ENCODE peak calls at places on chromosomes 6 and 20, in ten cellular contexts. M is pancreas; T is colonic mucosa; I is fibroblast of pulmonary artery; S is activated T-helper 1 cell treated with anti-CD3 and anti-CD28 coated beads, Interleukin-2, amount 50 U/mL, for 16 hours; Z is fibroblast of lung; E is RPMI8226; A is endothelial cell; N is hippocampal formation; V is mesendoderm. K is an unnamed sample.

GRCh38 chr6:89298680-89299450 is 16.2 kb downstream of the GABRR2 start:
- DNase-seq in N (no peak), V (peak; percentile 12), I (peak; percentile 59), S (no peak), T (no peak), M (no peak), Z (peak; percentile 68), E (peak; percentile 74), A (no peak), K (no peak)

GRCh38 chr6:133947302-133947900 is 5.6 kb upstream of the TBPL1 start:
- DNase-seq in A (no peak), M (peak; percentile 73), Z (no peak), N (no peak), V (no peak), I (no peak), S (no peak), T (peak; percentile 75), E (no peak), K (peak; percentile 47)

GRCh38 chr20:58626076-58626475 is 25.0 kb upstream of the STX16 start:
- DNase-seq in T (no peak), M (no peak), I (no peak), S (no peak), N (no peak), A (no peak), E (no peak), Z (no peak), V (no peak), K (no peak)

GRCh38 chr6:114471450-114471849 is 128.6 kb upstream of the HS3ST5 start:
- DNase-seq in M (no peak), S (no peak), N (no peak), Z (no peak), A (no peak), I (no peak), T (no peak), E (no peak), V (peak; percentile 23), K (no peak)

GRCh38 chr20:2093200-2093781 is 8.3 kb upstream of the STK35 start:
- DNase-seq in A (peak; percentile 33), M (no peak), T (no peak), I (peak; percentile 17), E (peak; percentile 62), Z (no peak), V (peak; percentile 48), S (no peak), N (no peak), K (peak; percentile 38)

GRCh38 chr20:10060223-10060622 is 25.4 kb downstream of the ANKEF1 start:
- DNase-seq in I (no peak), T (no peak), V (no peak), S (no peak), A (no peak), Z (peak; percentile 6), N (no peak), E (peak; percentile 5), M (no peak), K (no peak)

GRCh38 chr6:45231660-45232059 is 96.5 kb upstream of the RUNX2 start:
- DNase-seq in M (no peak), N (no peak), V (no peak), T (no peak), A (no peak), Z (no peak), I (no peak), S (no peak), E (no peak), K (no peak)

GRCh38 chr6:126824815-126825214 is 293.7 kb upstream of the RSPO3 start:
- DNase-seq in M (no peak), Z (no peak), V (no peak), N (no peak), A (no peak), I (no peak), S (no peak), T (no peak), E (no peak), K (no peak)

GRCh38 chr6:73969982-73970960 is 274.3 kb downstream of the CD109 start:
- DNase-seq in I (peak; percentile 72), V (peak; percentile 86), E (peak; percentile 69), T (no peak), Z (peak; percentile 64), N (no peak), A (no peak), M (no peak), S (no peak), K (no peak)

GRCh38 chr6:63307581-63308246 is 12.1 kb downstream of the LGSN start:
- DNase-seq in S (no peak), N (no peak), Z (peak; percentile 11), A (peak; percentile 8), M (no peak), I (peak; percentile 70), E (peak; percentile 48), T (peak; percentile 56), V (peak; percentile 65), K (no peak)

GRCh38 chr20:47886454-47887041 is 101.3 kb upstream of the SULF2 start:
- DNase-seq in E (no peak), Z (no peak), I (no peak), T (no peak), V (no peak), N (no peak), A (no peak), M (no peak), S (no peak), K (peak; percentile 9)

GRCh38 chr20:14046534-14046933 is 51.2 kb downstream of the MACROD2 start:
- DNase-seq in A (no peak), N (no peak), Z (no peak), T (no peak), V (no peak), E (no peak), I (no peak), S (no peak), M (no peak), K (no peak)

GRCh38 chr6:157187182-157188093 is 135.9 kb downstream of the TMEM242 start:
- DNase-seq in I (no peak), N (peak; percentile 13), T (no peak), E (no peak), Z (peak; percentile 32), V (peak; percentile 41), S (no peak), M (no peak), A (no peak), K (no peak)

GRCh38 chr6:38591451-38591850 is 48.3 kb downstream of the BTBD9 start:
- DNase-seq in Z (no peak), S (no peak), E (no peak), I (no peak), A (no peak), N (no peak), T (no peak), M (no peak), V (no peak), K (no peak)

GRCh38 chr20:21396045-21396893 is 1.1 kb downstream of the NKX2-4 start:
- DNase-seq in Z (no peak), A (peak; percentile 42), S (no peak), T (no peak), N (no peak), V (peak; percentile 56), E (no peak), M (no peak), I (no peak), K (peak; percentile 7)

GRCh38 chr20:9517297-9518134 is 3.1 kb downstream of the LAMP5 start:
- DNase-seq in A (no peak), S (no peak), V (peak; percentile 14), E (no peak), M (no peak), T (no peak), Z (no peak), N (no peak), I (no peak), K (no peak)

K was measured in left colon.